ENCODE peak calls at places on chromosomes 11 and 22, in five cellular contexts. Q is SK-N-SH, I is GM12878, A is K562, H is H1. R is an unnamed sample.

GRCh38 chr11:126465573-126466287 is 110.2 kb downstream of the ST3GAL4 start:
- DNase-seq in Q (peak; percentile 57), A (no peak), H (no peak), I (peak; percentile 53), R (no peak)

GRCh38 chr22:29128891-29129643 is 56.2 kb downstream of the KREMEN1 start:
- DNase-seq in I (no peak), H (no peak), Q (no peak), A (peak; percentile 25), R (no peak)

GRCh38 chr11:119486691-119487259 is 63.8 kb upstream of the THY1 start:
- DNase-seq in I (no peak), H (peak; percentile 27), Q (no peak), A (no peak), R (no peak)

GRCh38 chr22:27986459-27986858 is 67.4 kb upstream of the PITPNB start:
- DNase-seq in I (no peak), A (no peak), H (no peak), Q (no peak), R (no peak)

GRCh38 chr11:9568854-9569587 is 4.4 kb upstream of the WEE1 start:
- DNase-seq in A (peak; percentile 44), H (no peak), Q (peak; percentile 44), I (no peak), R (peak; percentile 97)

GRCh38 chr11:103892603-103893002 is 143.8 kb upstream of the DDI1 start:
- DNase-seq in H (no peak), I (no peak), A (no peak), Q (no peak), R (no peak)

GRCh38 chr22:50513175-50513574 is 5.2 kb downstream of the NCAPH2 start:
- DNase-seq in I (no peak), Q (no peak), A (no peak), H (no peak), R (no peak)

GRCh38 chr22:39518996-39519680 is 1.2 kb upstream of the ATF4 start:
- DNase-seq in H (no peak), Q (peak; percentile 47), A (peak; percentile 62), I (no peak), R (no peak)

GRCh38 chr11:128544625-128545024 is 42.7 kb downstream of the ETS1 start:
- DNase-seq in A (no peak), Q (no peak), I (no peak), H (no peak), R (no peak)

GRCh38 chr22:48778308-48779195 is 1049.1 kb downstream of the BRD1 start:
- DNase-seq in I (no peak), A (no peak), H (no peak), Q (no peak), R (no peak)

GRCh38 chr11:18927550-18928322 is 11.5 kb downstream of the MRGPRX1 start:
- DNase-seq in H (no peak), A (no peak), Q (no peak), I (no peak), R (no peak)

GRCh38 chr11:859394-860131 is 16.9 kb downstream of the TSPAN4 start:
- DNase-seq in Q (peak; percentile 97), A (peak; percentile 62), I (no peak), H (no peak), R (no peak)

GRCh38 chr22:31177420-31178162 is 17.6 kb downstream of the RNF185 start:
- DNase-seq in H (no peak), I (no peak), Q (no peak), A (no peak), R (no peak)

GRCh38 chr11:19419813-19420212 is 179.1 kb upstream of the E2F8 start:
- DNase-seq in A (peak; percentile 14), I (no peak), H (no peak), Q (no peak), R (no peak)

GRCh38 chr11:30345644-30346043 is 22.7 kb downstream of the ARL14EP start:
- DNase-seq in A (no peak), Q (no peak), I (no peak), H (no peak), R (no peak)

GRCh38 chr11:1340111-1340510 is 30.7 kb upstream of the TOLLIP start:
- DNase-seq in A (no peak), H (peak; percentile 32), Q (no peak), I (no peak), R (no peak)

GRCh38 chr11:18501629-18502028 is 25.1 kb downstream of the TSG101 start:
- DNase-seq in A (no peak), H (no peak), Q (no peak), I (no peak), R (no peak)

GRCh38 chr11:8332196-8332595 is 68.5 kb upstream of the LMO1 start:
- DNase-seq in A (no peak), Q (no peak), I (no peak), H (no peak), R (no peak)

GRCh38 chr11:116461789-116462188 is 311.0 kb downstream of the BUD13 start:
- DNase-seq in H (no peak), A (no peak), Q (no peak), I (no peak), R (no peak)

GRCh38 chr11:1652778-1653540 is 23.4 kb downstream of the KRTAP5-5 start:
- DNase-seq in Q (peak; percentile 96), A (peak; percentile 72), H (peak; percentile 95), I (no peak), R (peak; percentile 35)

GRCh38 chr11:117998664-117999353 is 12.6 kb downstream of the IL10RA start:
- DNase-seq in Q (no peak), H (no peak), I (no peak), A (no peak), R (no peak)

GRCh38 chr22:44710474-44711235 is 8.7 kb downstream of the PRR5 start:
- DNase-seq in A (no peak), Q (no peak), I (no peak), H (no peak), R (no peak)

DNA sequence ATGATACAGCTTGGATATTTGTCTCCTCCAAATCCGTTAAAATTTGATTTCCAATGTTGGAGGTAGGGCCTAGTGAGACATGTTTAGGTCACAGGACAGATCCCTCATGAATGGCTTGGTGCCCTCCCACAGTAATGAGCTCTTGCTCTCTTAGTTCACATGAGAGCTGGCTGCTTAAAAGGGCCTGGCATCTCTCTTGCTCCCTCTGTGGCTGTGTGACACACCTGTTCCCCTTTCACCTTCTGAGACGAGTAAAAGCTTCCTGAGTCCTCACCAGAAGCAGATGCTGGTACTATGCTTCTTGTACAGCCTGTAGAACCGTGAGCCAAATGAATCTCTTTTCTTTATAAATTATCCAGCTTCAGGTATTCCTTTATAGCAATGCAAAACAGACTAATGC is 3.5 kb downstream of the VPS37C start:
- DNase-seq in A (no peak), H (no peak), I (no peak), Q (no peak), R (no peak)
- H3K79me2 ChIP-seq in A (peaks cover 73% of the 10 kb centered on the region), H (peaks cover 2% of the 10 kb centered on the region), I (peaks cover 47% of the 10 kb centered on the region), Q (peaks cover 84% of the 10 kb centered on the region), R (peaks cover 50% of the 10 kb centered on the region)

GRCh38 chr11:46291441-46292143 is 14.1 kb downstream of the CREB3L1 start:
- DNase-seq in A (no peak), Q (no peak), I (no peak), H (no peak), R (no peak)

GRCh38 chr11:46294365-46295309 is 17.2 kb downstream of the CREB3L1 start:
- DNase-seq in H (peak; percentile 77), Q (peak; percentile 60), I (no peak), A (peak; percentile 77), R (no peak)

GRCh38 chr11:46295312-46295995 is 18.0 kb downstream of the CREB3L1 start:
- DNase-seq in H (peak; percentile 92), Q (peak; percentile 99), I (no peak), A (peak; percentile 91), R (peak; percentile 27)

GRCh38 chr11:46293066-46293465 is 15.6 kb downstream of the CREB3L1 start:
- DNase-seq in Q (no peak), I (no peak), H (no peak), A (no peak), R (no peak)

DNA sequence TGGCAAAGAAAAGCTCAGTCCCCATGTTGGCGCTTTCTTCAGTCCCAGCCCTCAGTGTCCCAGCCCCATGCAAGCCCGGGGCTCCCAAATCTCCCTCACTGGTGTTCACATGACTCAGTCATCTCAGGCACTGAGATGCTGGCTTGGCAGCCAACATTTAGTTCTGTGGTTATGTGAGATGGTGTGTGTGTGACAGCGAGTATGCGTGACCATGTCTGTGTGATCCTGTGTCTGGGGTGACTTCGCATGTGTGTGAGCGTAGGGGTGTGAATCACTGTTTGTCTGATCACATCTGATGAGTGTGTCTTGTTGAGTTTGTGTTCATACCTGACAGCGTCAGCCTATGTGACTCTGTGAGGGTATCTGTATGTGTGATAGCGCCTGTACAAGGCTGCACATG is 16.2 kb downstream of the CREB3L1 start:
- DNase-seq in I (no peak), A (peak; percentile 28), Q (no peak), H (no peak), R (no peak)
- TF ChIP-seq USF2 in I (no peak), A (no peak), Q (no peak), H (no peak), R (no peak)

GRCh38 chr11:96317576-96317975 is 25.4 kb downstream of the MAML2 start:
- DNase-seq in A (no peak), I (no peak), Q (no peak), H (no peak), R (no peak)

GRCh38 chr11:96315476-96315875 is 27.5 kb downstream of the MAML2 start:
- DNase-seq in I (no peak), A (peak; percentile 61), Q (no peak), H (no peak), R (no peak)

GRCh38 chr11:96318399-96318798 is 24.6 kb downstream of the MAML2 start:
- DNase-seq in H (no peak), Q (no peak), A (no peak), I (no peak), R (no peak)

GRCh38 chr11:96317985-96318384 is 25.0 kb downstream of the MAML2 start:
- DNase-seq in Q (no peak), A (no peak), H (no peak), I (no peak), R (no peak)

DNA sequence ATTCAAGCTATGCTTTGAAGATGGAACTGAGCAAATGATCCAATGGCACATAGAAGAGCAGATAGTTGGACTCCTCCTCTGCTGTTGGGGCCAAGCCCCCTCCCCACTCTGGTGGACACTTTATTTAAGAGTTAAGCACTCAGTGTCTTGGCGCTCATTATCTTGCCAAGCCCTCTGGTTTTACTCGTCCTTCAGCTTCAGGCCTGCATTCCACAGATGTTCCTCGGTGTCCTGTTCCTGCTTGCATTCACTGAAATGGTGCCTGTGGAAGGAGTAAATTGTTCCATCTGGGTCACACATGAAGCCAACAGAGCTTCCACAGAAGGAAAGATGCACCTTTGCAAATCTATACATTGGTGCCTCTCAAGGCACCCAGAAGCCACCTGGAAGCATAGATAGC is 26.1 kb downstream of the MAML2 start:
- DNase-seq in Q (no peak), I (no peak), A (no peak), H (no peak), R (no peak)
- H3K79me2 ChIP-seq in Q (peaks cover 99% of the 10 kb centered on the region), I (peaks cover 69% of the 10 kb centered on the region), A (peaks cover 51% of the 10 kb centered on the region), H (no peaks in the 10 kb centered on the region), R (peaks cover 51% of the 10 kb centered on the region)

GRCh38 chr11:45212566-45213315 is 66.3 kb downstream of the PRDM11 start:
- DNase-seq in A (peak; percentile 39), H (peak; percentile 74), Q (no peak), I (no peak), R (no peak)

GRCh38 chr11:45215098-45215497 is 68.7 kb downstream of the PRDM11 start:
- DNase-seq in H (no peak), I (no peak), A (no peak), Q (no peak), R (no peak)

GRCh38 chr11:45211732-45212131 is 65.3 kb downstream of the PRDM11 start:
- DNase-seq in H (no peak), I (no peak), Q (no peak), A (peak; percentile 12), R (no peak)

GRCh38 chr11:45213316-45213665 is 66.9 kb downstream of the PRDM11 start:
- DNase-seq in H (no peak), I (no peak), Q (no peak), A (no peak), R (no peak)

GRCh38 chr11:45213717-45214116 is 67.3 kb downstream of the PRDM11 start:
- DNase-seq in Q (no peak), A (no peak), I (no peak), H (no peak), R (no peak)
- TF ChIP-seq USF2 in Q (no peak), A (no peak), I (no peak), H (no peak), R (no peak)